ENCODE peak calls at places on chromosomes 13 and 19, in seven cellular contexts. U is neural progenitor cell, T is AG09309, F is HCT116, P is tibial nerve, G is endothelial cell, Z is nephron progenitor cell. K is an unnamed sample.
A peak's percentile ranks its signal among the peaks of the same experiment; 100 is the strongest.

GRCh38 chr13:28536371-28536770 is 41.4 kb upstream of the FLT1 start:
- DNase-seq in U (no peak), T (no peak), F (no peak), P (no peak), G (no peak), Z (no peak), K (no peak)

GRCh38 chr19:38039966-38040365 is 133.0 kb downstream of the SIPA1L3 start:
- DNase-seq in U (no peak), T (peak; percentile 86), F (no peak), P (no peak), G (no peak), Z (no peak), K (peak; percentile 79)

GRCh38 chr13:97460004-97460756 is 26.2 kb downstream of the RAP2A start:
- DNase-seq in U (no peak), T (no peak), F (no peak), P (no peak), G (no peak), Z (no peak), K (no peak)

GRCh38 chr13:46172531-46172991 is 9.4 kb downstream of the LCP1 start:
- DNase-seq in U (no peak), T (no peak), F (no peak), P (no peak), G (no peak), Z (no peak), K (peak; percentile 24)

GRCh38 chr19:30799854-30800755 is 427.9 kb downstream of the ZNF536 start:
- DNase-seq in U (peak; percentile 80), T (no peak), F (no peak), P (peak; percentile 47), G (peak; percentile 73), Z (peak; percentile 75), K (no peak)

GRCh38 chr13:112953591-112954487 is 15.2 kb upstream of the MCF2L start:
- DNase-seq in U (no peak), T (no peak), F (no peak), P (no peak), G (no peak), Z (no peak), K (no peak)

GRCh38 chr13:49374585-49375290 is 69.1 kb downstream of the CAB39L start:
- DNase-seq in U (no peak), T (peak; percentile 57), F (no peak), P (no peak), G (no peak), Z (no peak), K (peak; percentile 32)

GRCh38 chr13:82407321-82407720 is 1475.0 kb downstream of the SLITRK1 start:
- DNase-seq in U (no peak), T (no peak), F (no peak), P (no peak), G (no peak), Z (no peak), K (no peak)

GRCh38 chr19:48480151-48480475 is 10.9 kb downstream of the CYTH2 start:
- DNase-seq in U (no peak), T (no peak), F (no peak), P (peak; percentile 48), G (no peak), Z (no peak), K (no peak)

GRCh38 chr19:41413947-41414346 is 13.2 kb downstream of the B3GNT8 start:
- DNase-seq in U (no peak), T (no peak), F (no peak), P (no peak), G (no peak), Z (no peak), K (no peak)

GRCh38 chr13:93388701-93389100 is 162.1 kb downstream of the GPC6 start:
- DNase-seq in U (no peak), T (no peak), F (no peak), P (no peak), G (no peak), Z (no peak), K (peak; percentile 48)

GRCh38 chr19:53365134-53365898 is at the start of gene ZNF525:
- DNase-seq in U (peak; percentile 93), T (no peak), F (peak; percentile 75), P (peak; percentile 82), G (peak; percentile 80), Z (peak; percentile 96), K (peak; percentile 76)
- TF ChIP-seq CTCF in U (peak; percentile 32), T (peak; percentile 34), F (no peak), P (no peak), G (peak; percentile 55), Z (peak; percentile 24), K (peak; percentile 33)

GRCh38 chr19:3547767-3548282 is 8.9 kb downstream of the TEKTIP1 start:
- DNase-seq in U (no peak), T (no peak), F (no peak), P (no peak), G (no peak), Z (no peak), K (no peak)

GRCh38 chr19:3546119-3546518 is 7.1 kb downstream of the TEKTIP1 start:
- DNase-seq in U (no peak), T (no peak), F (no peak), P (no peak), G (no peak), Z (no peak), K (no peak)

GRCh38 chr19:3545669-3546034 is 6.7 kb downstream of the TEKTIP1 start:
- DNase-seq in U (no peak), T (no peak), F (no peak), P (no peak), G (no peak), Z (no peak), K (no peak)

GRCh38 chr19:3548594-3548993 is 8.8 kb downstream of the MFSD12 start:
- DNase-seq in U (no peak), T (no peak), F (no peak), P (no peak), G (no peak), Z (no peak), K (no peak)

GRCh38 chr19:3547301-3547731 is 8.3 kb downstream of the TEKTIP1 start:
- DNase-seq in U (peak; percentile 27), T (no peak), F (no peak), P (no peak), G (no peak), Z (no peak), K (no peak)
- TF ChIP-seq CTCF in U (peak; percentile 50), T (peak; percentile 71), F (no peak), P (peak; percentile 41), G (peak; percentile 68), Z (peak; percentile 18), K (peak; percentile 67)

DNA sequence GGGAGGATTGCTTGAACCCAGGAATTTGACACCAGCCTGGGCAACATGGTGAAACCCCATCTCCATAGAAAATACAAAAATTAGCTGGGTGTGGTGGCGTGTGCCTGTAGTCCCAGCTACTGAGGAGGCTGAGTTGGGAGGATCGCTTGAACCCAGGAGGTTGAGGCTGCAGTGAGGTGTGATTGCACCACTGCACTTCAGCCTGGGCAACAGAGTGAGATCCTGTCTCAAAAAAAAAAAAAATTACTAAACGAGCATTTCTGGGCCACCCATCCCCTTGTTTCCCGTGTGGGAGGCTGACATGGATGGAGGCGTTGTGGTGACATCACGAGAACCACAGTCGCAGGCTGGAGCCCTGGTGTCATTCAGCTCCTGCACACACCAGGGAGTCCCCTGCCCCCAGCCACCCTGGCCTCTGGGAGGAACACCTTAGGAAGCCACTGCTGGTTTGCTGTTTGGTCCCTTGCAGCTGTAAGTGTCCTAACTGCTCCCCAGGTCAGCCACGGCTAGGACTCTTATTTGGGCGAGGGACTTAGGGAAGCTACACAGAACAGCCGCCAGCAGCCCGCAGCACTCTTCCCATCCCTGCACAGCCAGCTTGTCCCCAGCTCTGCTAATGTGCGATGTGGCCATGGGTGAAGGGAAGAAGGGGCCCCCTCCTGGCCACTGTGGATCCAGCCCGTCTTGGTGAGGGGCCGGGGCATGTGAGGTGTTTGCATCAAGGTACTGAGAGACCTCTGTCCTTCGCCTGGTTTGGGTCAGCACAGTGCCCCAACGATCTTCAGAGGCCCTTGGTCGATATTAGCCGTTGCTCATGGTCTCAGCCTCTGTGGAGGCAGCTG is 12.7 kb downstream of the NKPD1 start:
- DNase-seq in U (peak; percentile 30), T (no peak), F (no peak), P (no peak), G (no peak), Z (no peak), K (no peak)
- TF ChIP-seq CTCF in U (peak; percentile 32), T (no peak), F (no peak), P (no peak), G (no peak), Z (no peak), K (no peak)

DNA sequence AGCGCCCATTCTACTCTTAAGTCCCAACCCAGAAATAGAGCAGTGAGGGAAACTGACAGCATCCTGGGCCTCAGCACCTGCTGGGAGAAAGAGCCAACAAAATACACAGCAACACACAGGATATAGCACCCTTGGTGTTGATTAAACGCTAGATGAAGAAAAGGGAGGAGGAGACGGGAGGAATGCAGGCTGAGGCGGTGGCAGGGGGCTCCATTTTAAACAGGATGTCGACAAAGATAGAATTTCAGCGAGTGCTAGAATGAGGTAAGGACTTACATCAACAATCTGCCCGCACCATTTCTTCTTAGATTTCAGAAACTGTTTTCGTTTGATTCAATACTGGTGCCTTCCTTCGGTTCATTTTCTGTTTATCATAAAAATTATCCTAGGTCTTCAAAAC is 4.7 kb upstream of the RAB20 start:
- DNase-seq in U (no peak), T (no peak), F (no peak), P (no peak), G (no peak), Z (no peak), K (no peak)
- TF ChIP-seq CTCF in U (no peak), T (no peak), F (no peak), P (no peak), G (no peak), Z (no peak), K (no peak)

GRCh38 chr13:51943721-51944120 is 67.5 kb downstream of the ATP7B start:
- DNase-seq in U (no peak), T (no peak), F (no peak), P (no peak), G (no peak), Z (no peak), K (no peak)

GRCh38 chr13:51945149-51945548 is 66.1 kb downstream of the ATP7B start:
- DNase-seq in U (no peak), T (no peak), F (no peak), P (no peak), G (no peak), Z (no peak), K (no peak)

GRCh38 chr13:51946163-51946669 is 65.0 kb downstream of the ATP7B start:
- DNase-seq in U (no peak), T (no peak), F (no peak), P (no peak), G (no peak), Z (no peak), K (no peak)

GRCh38 chr13:51942189-51942588 is 69.1 kb downstream of the ATP7B start:
- DNase-seq in U (no peak), T (no peak), F (peak; percentile 19), P (no peak), G (no peak), Z (no peak), K (no peak)

DNA sequence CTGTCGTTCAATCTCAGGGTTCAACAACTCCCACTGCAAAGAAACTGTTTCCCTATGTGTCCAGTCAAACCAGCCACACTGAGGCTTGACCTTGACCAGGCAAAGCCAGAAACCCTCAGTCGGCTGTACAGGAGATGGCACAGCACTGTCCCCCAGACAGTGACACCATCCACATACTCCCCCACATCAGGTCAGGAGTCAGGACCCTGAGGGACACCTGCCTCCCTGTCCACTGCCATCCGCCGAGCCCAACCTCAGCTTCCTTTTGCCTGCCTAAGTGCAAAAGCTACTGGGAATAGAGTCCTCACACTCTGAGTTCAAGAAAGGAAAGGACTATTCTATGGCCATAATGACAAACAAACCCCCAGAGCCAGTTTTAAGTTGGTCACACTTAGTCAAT is 66.8 kb downstream of the ATP7B start:
- DNase-seq in U (no peak), T (no peak), F (no peak), P (no peak), G (no peak), Z (no peak), K (no peak)
- TF ChIP-seq CTCF in U (no peak), T (no peak), F (no peak), P (no peak), G (no peak), Z (no peak), K (no peak)

GRCh38 chr13:26386026-26386425 is 132.1 kb downstream of the CDK8 start:
- DNase-seq in U (no peak), T (no peak), F (no peak), P (no peak), G (no peak), Z (no peak), K (no peak)
- TF ChIP-seq CTCF in U (no peak), T (no peak), F (no peak), P (no peak), G (no peak), Z (no peak), K (no peak)

K was measured in foreskin keratinocyte.